ENCODE peak calls at places on chromosomes 13 and 19, in six cellular contexts. U is pancreas, T is fibroblast of pulmonary artery, K is lung, A is H1, S is AG04450. Y is an unnamed sample.
A peak's percentile ranks its signal among the peaks of the same experiment; 100 is the strongest.

GRCh38 chr19:10828981-10829821 is 6.8 kb downstream of the TMED1 start:
- DNase-seq in U (peak; percentile 72), T (no peak), K (no peak), A (no peak), S (no peak), Y (no peak)

GRCh38 chr19:11496391-11497163 is 9.1 kb downstream of the ZNF653 start:
- DNase-seq in U (peak; percentile 69), T (peak; percentile 86), K (peak; percentile 63), A (peak; percentile 96), S (peak; percentile 55), Y (peak; percentile 16)

GRCh38 chr13:35787937-35788336 is 311.4 kb upstream of the MAB21L1 start:
- DNase-seq in U (no peak), T (peak; percentile 15), K (no peak), A (no peak), S (no peak), Y (no peak)

GRCh38 chr19:39246951-39247669 is 1.5 kb downstream of the IFNL4 start:
- DNase-seq in U (peak; percentile 66), T (no peak), K (no peak), A (peak; percentile 85), S (no peak), Y (no peak)

GRCh38 chr13:91017031-91017668 is 330.3 kb upstream of the MIR17HG start:
- DNase-seq in U (no peak), T (peak; percentile 45), K (no peak), A (peak; percentile 74), S (no peak), Y (no peak)

GRCh38 chr13:94710081-94710809 is 2.1 kb downstream of the SOX21 start:
- DNase-seq in U (no peak), T (no peak), K (no peak), A (no peak), S (no peak), Y (no peak)

GRCh38 chr19:15897738-15898276 is at the start of gene CYP4F2:
- DNase-seq in U (no peak), T (no peak), K (no peak), A (no peak), S (no peak), Y (no peak)

GRCh38 chr13:105763851-105764250 is 771.6 kb downstream of the EFNB2 start:
- DNase-seq in U (no peak), T (no peak), K (no peak), A (no peak), S (no peak), Y (peak; percentile 83)

GRCh38 chr19:35357867-35358573 is at the start of gene FFAR3:
- DNase-seq in U (no peak), T (peak; percentile 78), K (no peak), A (peak; percentile 35), S (no peak), Y (no peak)

GRCh38 chr19:51735759-51736449 is 12.1 kb upstream of the HAS1 start:
- DNase-seq in U (no peak), T (peak; percentile 84), K (peak; percentile 63), A (no peak), S (no peak), Y (no peak)

GRCh38 chr19:1110809-1111640 is 7.2 kb downstream of the GPX4 start:
- DNase-seq in U (peak; percentile 75), T (no peak), K (no peak), A (no peak), S (no peak), Y (no peak)

GRCh38 chr13:102295316-102296048 is 106.4 kb downstream of the FGF14 start:
- DNase-seq in U (no peak), T (peak; percentile 21), K (no peak), A (no peak), S (peak; percentile 33), Y (peak; percentile 3)

GRCh38 chr13:111994578-111994977 is 72.4 kb upstream of the SOX1 start:
- DNase-seq in U (no peak), T (no peak), K (no peak), A (no peak), S (no peak), Y (no peak)

GRCh38 chr19:58399903-58400637 is 4.6 kb downstream of the RNF225 start:
- DNase-seq in U (no peak), T (no peak), K (no peak), A (no peak), S (no peak), Y (no peak)

GRCh38 chr19:1789282-1790020 is 22.6 kb downstream of the ATP8B3 start:
- DNase-seq in U (peak; percentile 76), T (no peak), K (no peak), A (no peak), S (no peak), Y (no peak)

GRCh38 chr19:7916137-7916907 is 1.7 kb downstream of the TGFBR3L start:
- DNase-seq in U (peak; percentile 82), T (no peak), K (no peak), A (peak; percentile 80), S (no peak), Y (no peak)

GRCh38 chr19:3154957-3155736 is 19.3 kb downstream of the GNA15 start:
- DNase-seq in U (no peak), T (peak; percentile 100), K (peak; percentile 81), A (no peak), S (peak; percentile 93), Y (no peak)

GRCh38 chr19:36093146-36093662 is 17.7 kb upstream of the OVOL3 start:
- DNase-seq in U (no peak), T (no peak), K (no peak), A (no peak), S (no peak), Y (no peak)

GRCh38 chr13:111897846-111898215 is 169.1 kb upstream of the SOX1 start:
- DNase-seq in U (no peak), T (no peak), K (no peak), A (no peak), S (no peak), Y (no peak)

GRCh38 chr19:33723512-33723911 is 73.2 kb upstream of the KCTD15 start:
- DNase-seq in U (no peak), T (no peak), K (no peak), A (no peak), S (no peak), Y (no peak)

GRCh38 chr19:16952046-16952445 is 63.2 kb downstream of the F2RL3 start:
- DNase-seq in U (no peak), T (no peak), K (no peak), A (peak; percentile 20), S (no peak), Y (no peak)

GRCh38 chr19:19485161-19485997 is 30.0 kb downstream of the TSSK6 start:
- DNase-seq in U (peak; percentile 39), T (peak; percentile 48), K (no peak), A (no peak), S (no peak), Y (no peak)

GRCh38 chr19:6744381-6745288 is 5.2 kb downstream of the TRIP10 start:
- DNase-seq in U (peak; percentile 82), T (peak; percentile 92), K (peak; percentile 93), A (no peak), S (peak; percentile 52), Y (no peak)

GRCh38 chr19:11486661-11487503 is 6.0 kb upstream of the ELAVL3 start:
- DNase-seq in U (peak; percentile 61), T (no peak), K (no peak), A (no peak), S (no peak), Y (no peak)

GRCh38 chr19:48370955-48371354 is 6.8 kb downstream of the SYNGR4 start:
- DNase-seq in U (no peak), T (no peak), K (no peak), A (no peak), S (no peak), Y (no peak)

GRCh38 chr19:2323707-2324106 is 4.7 kb downstream of the LSM7 start:
- DNase-seq in U (no peak), T (no peak), K (no peak), A (no peak), S (no peak), Y (no peak)

GRCh38 chr13:98524391-98524790 is 52.5 kb downstream of the STK24 start:
- DNase-seq in U (no peak), T (no peak), K (no peak), A (no peak), S (no peak), Y (no peak)

GRCh38 chr13:114143806-114144605 is 11.6 kb upstream of the RASA3 start:
- DNase-seq in U (peak; percentile 81), T (no peak), K (no peak), A (peak; percentile 59), S (no peak), Y (no peak)
- TF ChIP-seq CTCF in U (peak; percentile 32), T (no peak), K (no peak), A (peak; percentile 54), S (peak; percentile 35), Y (peak; percentile 46)

GRCh38 chr19:21586341-21587116 is 81.1 kb downstream of the ZNF429 start:
- DNase-seq in U (peak; percentile 88), T (no peak), K (no peak), A (peak; percentile 72), S (no peak), Y (no peak)

GRCh38 chr19:21587117-21587461 is 81.7 kb downstream of the ZNF429 start:
- DNase-seq in U (peak; percentile 70), T (no peak), K (no peak), A (no peak), S (no peak), Y (no peak)

GRCh38 chr19:21581646-21582045 is 76.2 kb downstream of the ZNF429 start:
- DNase-seq in U (no peak), T (no peak), K (no peak), A (no peak), S (no peak), Y (no peak)

GRCh38 chr19:21585491-21585890 is 80.1 kb downstream of the ZNF429 start:
- DNase-seq in U (peak; percentile 62), T (no peak), K (no peak), A (no peak), S (no peak), Y (no peak)

GRCh38 chr19:21584532-21584931 is 79.1 kb downstream of the ZNF429 start:
- DNase-seq in U (no peak), T (no peak), K (no peak), A (no peak), S (no peak), Y (no peak)
- H3K4me3 ChIP-seq in U (no peak overlapping the region), T (no peak overlapping the region), K (no peak overlapping the region), A (no peak overlapping the region), S (no peak overlapping the region), Y (no peak overlapping the region)

GRCh38 chr19:24033308-24033961 is 53.6 kb upstream of the ZNF254 start:
- DNase-seq in U (peak; percentile 88), T (peak; percentile 93), K (peak; percentile 91), A (peak; percentile 84), S (peak; percentile 76), Y (peak; percentile 50)
- TF ChIP-seq CTCF in U (no peak), T (no peak), K (no peak), A (no peak), S (peak; percentile 15), Y (peak; percentile 7)

GRCh38 chr13:75329723-75330122 is 152.2 kb downstream of the TBC1D4 start:
- DNase-seq in U (no peak), T (no peak), K (no peak), A (no peak), S (no peak), Y (no peak)

GRCh38 chr13:75329097-75329496 is 152.9 kb downstream of the TBC1D4 start:
- DNase-seq in U (no peak), T (no peak), K (no peak), A (no peak), S (no peak), Y (no peak)

GRCh38 chr13:75326173-75327131 is 155.5 kb downstream of the TBC1D4 start:
- DNase-seq in U (no peak), T (peak; percentile 89), K (no peak), A (no peak), S (no peak), Y (no peak)

GRCh38 chr13:75324413-75324940 is 157.5 kb downstream of the TBC1D4 start:
- DNase-seq in U (no peak), T (no peak), K (no peak), A (no peak), S (no peak), Y (no peak)

GRCh38 chr13:75327132-75327505 is 154.8 kb downstream of the TBC1D4 start:
- DNase-seq in U (no peak), T (no peak), K (no peak), A (no peak), S (no peak), Y (no peak)
- H3K4me3 ChIP-seq in U (no peak overlapping the region), T (no peak overlapping the region), K (no peak overlapping the region), A (no peak overlapping the region), S (no peak overlapping the region), Y (no peak overlapping the region)